ENCODE peak calls at places on chromosomes 12 and 14, in seven cellular contexts. V is Peyer's patch, T is RWPE1, Y is mucosa of descending colon, I is neural crest cell, O is uterus, Z is suprapubic skin. L is an unnamed sample.

GRCh38 chr14:102927346-102927877 is 4.9 kb downstream of the AMN start:
- DNase-seq in I (no peak), Z (no peak), V (peak; percentile 93), T (peak; percentile 60), Y (peak; percentile 91), O (no peak), L (no peak)

GRCh38 chr12:122981587-122982493 is 1.4 kb downstream of the ARL6IP4 start:
- DNase-seq in I (no peak), Y (no peak), O (no peak), T (no peak), Z (no peak), V (no peak), L (no peak)

GRCh38 chr12:46266869-46267617 is 1.8 kb downstream of the SLC38A1 start:
- DNase-seq in V (peak; percentile 85), T (peak; percentile 22), Z (peak; percentile 86), I (peak; percentile 52), O (peak; percentile 51), Y (peak; percentile 75), L (peak; percentile 38)

GRCh38 chr12:121762269-121762668 is 31.2 kb downstream of the RHOF start:
- DNase-seq in Y (no peak), Z (no peak), V (no peak), I (no peak), O (no peak), T (no peak), L (no peak)

GRCh38 chr14:68210729-68211299 is 391.2 kb downstream of the RAD51B start:
- DNase-seq in V (peak; percentile 55), Y (peak; percentile 36), T (peak; percentile 36), O (no peak), Z (no peak), I (no peak), L (no peak)

GRCh38 chr14:61462566-61463195 is 141.3 kb downstream of the PRKCH start:
- DNase-seq in T (peak; percentile 70), Y (peak; percentile 44), Z (no peak), I (no peak), O (no peak), V (no peak), L (no peak)

GRCh38 chr12:132525011-132525832 is 35.3 kb downstream of the FBRSL1 start:
- DNase-seq in Y (no peak), V (no peak), Z (no peak), T (no peak), O (no peak), I (no peak), L (no peak)

GRCh38 chr14:43475762-43476161 is 1031.3 kb downstream of the FSCB start:
- DNase-seq in Z (no peak), V (no peak), Y (no peak), O (no peak), T (peak; percentile 0), I (no peak), L (no peak)

GRCh38 chr12:88371416-88372183 is 208.7 kb downstream of the KITLG start:
- DNase-seq in O (no peak), T (no peak), V (no peak), I (no peak), Z (peak; percentile 84), Y (peak; percentile 24), L (no peak)

GRCh38 chr12:49092086-49092815 is 2.4 kb downstream of the DHH start:
- DNase-seq in V (peak; percentile 71), T (peak; percentile 57), Z (no peak), Y (peak; percentile 34), I (peak; percentile 73), O (peak; percentile 66), L (peak; percentile 53)

GRCh38 chr14:49921401-49921800 is 28.5 kb downstream of the ARF6 start:
- DNase-seq in T (no peak), I (no peak), O (no peak), V (no peak), Z (no peak), Y (no peak), L (no peak)

GRCh38 chr12:127810026-127810425 is 456.9 kb upstream of the TMEM132C start:
- DNase-seq in O (no peak), T (peak; percentile 7), Z (no peak), I (no peak), Y (peak; percentile 4), V (no peak), L (no peak)

GRCh38 chr14:71319646-71320045 is 412.4 kb downstream of the PCNX1 start:
- DNase-seq in I (peak; percentile 8), O (peak; percentile 17), T (peak; percentile 13), Z (no peak), V (no peak), Y (peak; percentile 25), L (no peak)

GRCh38 chr14:59483360-59483759 is 848 bp downstream of the L3HYPDH start:
- DNase-seq in I (no peak), V (no peak), O (no peak), Y (no peak), Z (no peak), T (peak; percentile 36), L (no peak)

GRCh38 chr12:75684678-75685620 is 173.5 kb upstream of the KRR1 start:
- DNase-seq in V (no peak), Z (no peak), Y (no peak), T (peak; percentile 63), I (no peak), O (no peak), L (no peak)

GRCh38 chr12:94561943-94562411 is 88.4 kb downstream of the TMCC3 start:
- DNase-seq in Y (peak; percentile 41), V (peak; percentile 59), I (no peak), Z (no peak), T (peak; percentile 33), O (no peak), L (no peak)

GRCh38 chr12:6272300-6273208 is 37.9 kb upstream of the PLEKHG6 start:
- DNase-seq in Y (no peak), T (peak; percentile 87), I (no peak), V (no peak), Z (no peak), O (no peak), L (no peak)

GRCh38 chr12:46372852-46373302 is 304 bp upstream of the SLC38A2 start:
- DNase-seq in Y (no peak), O (no peak), I (no peak), T (no peak), Z (no peak), V (no peak), L (no peak)

GRCh38 chr12:115934046-115934445 is 343.4 kb downstream of the MED13L start:
- DNase-seq in I (no peak), T (no peak), O (no peak), V (no peak), Z (no peak), Y (no peak), L (no peak)

GRCh38 chr12:30888241-30888640 is 38.3 kb upstream of the TSPAN11 start:
- DNase-seq in O (no peak), V (no peak), Y (no peak), I (no peak), T (no peak), Z (no peak), L (no peak)

GRCh38 chr12:60832300-60832699 is 1236.5 kb downstream of the SLC16A7 start:
- DNase-seq in Y (no peak), Z (no peak), O (no peak), V (no peak), T (no peak), I (no peak), L (no peak)

GRCh38 chr12:99131761-99132199 is 486.7 kb downstream of the APAF1 start:
- DNase-seq in Y (peak; percentile 10), T (no peak), Z (no peak), V (no peak), O (no peak), I (peak; percentile 50), L (no peak)

GRCh38 chr14:73916324-73916723 is 29.7 kb downstream of the ZNF410 start:
- DNase-seq in V (no peak), O (no peak), I (no peak), Z (no peak), Y (no peak), T (no peak), L (no peak)

GRCh38 chr14:56351861-56352260 is 227.7 kb upstream of the TMEM260 start:
- DNase-seq in V (no peak), Z (no peak), O (no peak), I (no peak), T (peak; percentile 8), Y (no peak), L (no peak)

GRCh38 chr14:39094515-39094914 is 8.5 kb downstream of the SEC23A start:
- DNase-seq in T (no peak), O (no peak), Y (no peak), V (no peak), Z (no peak), I (no peak), L (no peak)

DNA sequence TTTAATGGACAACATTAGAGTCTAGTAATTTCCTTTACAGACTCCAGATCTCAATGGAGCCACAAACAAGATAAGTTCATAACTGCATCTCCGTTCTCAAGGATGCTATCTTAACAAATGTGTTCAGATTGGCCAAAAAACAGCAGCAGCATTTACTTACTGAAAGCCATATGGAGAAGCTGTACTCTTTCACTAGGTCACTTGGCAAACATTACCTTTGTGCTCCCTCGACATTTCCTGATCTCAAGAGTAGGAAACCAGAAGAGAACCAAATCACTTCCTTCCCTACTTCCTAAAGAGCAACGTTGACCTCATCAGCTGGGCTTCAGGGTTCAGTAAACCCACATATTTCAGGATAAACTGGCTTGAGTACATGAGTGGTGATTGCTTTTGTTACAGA is 449.4 kb downstream of the TMEM117 start:
- DNase-seq in I (no peak), O (no peak), T (no peak), V (no peak), Y (no peak), Z (no peak), L (no peak)
- TF ChIP-seq CTCF in I (no peak), O (no peak), T (no peak), V (no peak), Y (no peak), Z (no peak), L (no peak)

DNA sequence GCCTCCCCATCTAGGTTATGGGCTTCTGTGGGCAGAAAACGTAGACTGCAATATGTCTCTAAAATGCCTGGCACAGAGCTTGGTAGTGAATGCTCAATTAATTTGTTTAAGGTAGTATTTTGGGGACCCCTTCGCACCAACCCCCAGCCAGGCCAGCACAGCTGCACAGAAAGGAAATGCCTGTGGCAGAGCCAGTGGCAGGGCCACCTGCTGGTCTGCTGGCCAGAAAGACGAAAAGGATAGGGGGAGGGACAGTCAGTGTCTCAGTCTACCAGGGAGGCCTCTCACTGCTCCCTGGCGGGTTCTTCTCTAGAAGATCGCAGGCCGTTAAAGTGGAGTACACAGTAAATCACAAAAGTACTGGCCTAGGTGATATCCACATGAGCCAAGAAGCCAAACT is 3.5 kb downstream of the RAB15 start:
- DNase-seq in Y (no peak), Z (no peak), O (no peak), T (no peak), I (no peak), V (no peak), L (no peak)
- TF ChIP-seq CTCF in Y (no peak), Z (no peak), O (no peak), T (no peak), I (no peak), V (no peak), L (no peak)

GRCh38 chr14:104545151-104545931 is 34.2 kb upstream of the C14orf180 start:
- DNase-seq in V (no peak), T (no peak), Z (peak; percentile 66), Y (no peak), I (no peak), O (no peak), L (no peak)
- TF ChIP-seq CTCF in V (no peak), T (no peak), Z (no peak), Y (no peak), I (no peak), O (no peak), L (no peak)

DNA sequence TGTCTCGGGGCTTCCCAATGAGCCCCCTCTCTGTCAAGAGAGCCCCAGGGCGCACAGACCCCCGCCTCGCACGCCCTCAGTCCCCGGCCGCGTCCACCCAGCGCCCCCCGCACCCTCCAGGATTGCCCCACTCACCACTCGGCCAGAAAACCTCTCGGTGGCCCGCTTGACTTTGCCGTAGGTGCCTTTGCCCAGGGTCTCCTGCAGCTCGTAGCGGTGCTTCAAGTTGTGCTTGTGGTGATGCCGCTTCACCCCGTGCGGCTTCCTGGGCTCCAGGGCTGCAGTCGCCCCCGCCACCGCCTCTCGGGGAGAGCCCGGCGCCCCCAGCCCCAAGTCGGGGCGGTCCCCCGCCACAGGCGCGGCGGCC is 492 bp downstream of the NUAK1 start:
- DNase-seq in O (no peak), Z (no peak), V (no peak), T (no peak), I (peak; percentile 27), Y (no peak), L (peak; percentile 20)
- TF ChIP-seq CTCF in O (no peak), Z (no peak), V (no peak), T (no peak), I (no peak), Y (no peak), L (no peak)